ENCODE peak calls at places on chromosomes 5 and 9, in seven cellular contexts. V, J, K, C, B, S and P are unnamed samples.

GRCh38 chr5:176527246-176528222 is 9.7 kb downstream of the RNF44 start:
- DNase-seq in V (no peak), J (no peak), K (no peak), C (no peak), B (no peak), S (no peak), P (no peak)

GRCh38 chr5:159777049-159777448 is 139.2 kb upstream of the ADRA1B start:
- DNase-seq in V (no peak), J (no peak), K (peak; percentile 48), C (no peak), B (no peak), S (no peak), P (no peak)

GRCh38 chr9:127762111-127762676 is 16.3 kb downstream of the SH2D3C start:
- DNase-seq in V (no peak), J (no peak), K (no peak), C (no peak), B (no peak), S (no peak), P (no peak)

GRCh38 chr9:114034663-114035062 is 43.4 kb downstream of the AMBP start:
- DNase-seq in V (no peak), J (no peak), K (no peak), C (no peak), B (no peak), S (no peak), P (no peak)

GRCh38 chr9:18786196-18786595 is 246.8 kb downstream of the SAXO1 start:
- DNase-seq in V (no peak), J (no peak), K (no peak), C (no peak), B (no peak), S (no peak), P (no peak)

GRCh38 chr5:163682226-163682625 is 176.8 kb downstream of the MAT2B start:
- DNase-seq in V (no peak), J (no peak), K (no peak), C (no peak), B (no peak), S (no peak), P (no peak)

GRCh38 chr9:116072046-116072445 is 81.5 kb upstream of the PAPPA start:
- DNase-seq in V (no peak), J (no peak), K (no peak), C (no peak), B (no peak), S (no peak), P (no peak)

GRCh38 chr5:57505640-57506039 is 23.0 kb upstream of the ACTBL2 start:
- DNase-seq in V (no peak), J (no peak), K (no peak), C (no peak), B (no peak), S (no peak), P (no peak)

GRCh38 chr9:104386425-104387069 is 117.5 kb upstream of the OR13F1 start:
- DNase-seq in V (peak; percentile 30), J (peak; percentile 54), K (no peak), C (peak; percentile 12), B (peak; percentile 29), S (no peak), P (peak; percentile 25)

GRCh38 chr5:179880848-179881590 is 22.4 kb upstream of the MRNIP start:
- DNase-seq in V (no peak), J (no peak), K (no peak), C (no peak), B (no peak), S (no peak), P (no peak)

GRCh38 chr9:112332272-112332671 is 1.1 kb downstream of the PTBP3 start:
- DNase-seq in V (no peak), J (no peak), K (no peak), C (no peak), B (no peak), S (no peak), P (no peak)

GRCh38 chr5:73796164-73797141 is 170.5 kb downstream of the ARHGEF28 start:
- DNase-seq in V (no peak), J (no peak), K (peak; percentile 55), C (peak; percentile 91), B (no peak), S (peak; percentile 9), P (no peak)

GRCh38 chr5:129963359-129963758 is 59.1 kb downstream of the CHSY3 start:
- DNase-seq in V (no peak), J (no peak), K (peak; percentile 93), C (no peak), B (no peak), S (no peak), P (no peak)

GRCh38 chr5:1799110-1799601 is 481 bp downstream of the MRPL36 start:
- DNase-seq in V (peak; percentile 25), J (peak; percentile 63), K (no peak), C (no peak), B (no peak), S (no peak), P (no peak)

GRCh38 chr5:111774525-111774924 is 17.5 kb upstream of the NREP start:
- DNase-seq in V (no peak), J (peak; percentile 74), K (no peak), C (no peak), B (no peak), S (no peak), P (no peak)

GRCh38 chr5:173691931-173692330 is 75.5 kb upstream of the BOD1 start:
- DNase-seq in V (no peak), J (no peak), K (no peak), C (no peak), B (no peak), S (no peak), P (no peak)

GRCh38 chr9:110638381-110638954 is 30.1 kb upstream of the MUSK start:
- DNase-seq in V (no peak), J (no peak), K (no peak), C (peak; percentile 36), B (peak; percentile 23), S (no peak), P (no peak)

GRCh38 chr9:42852133-42852532 is 668.7 kb downstream of the SPATA31A6 start:
- DNase-seq in V (no peak), J (peak; percentile 62), K (no peak), C (no peak), B (no peak), S (no peak), P (no peak)

GRCh38 chr5:102223542-102224444 is 72.3 kb downstream of the SLCO4C1 start:
- DNase-seq in V (peak; percentile 14), J (peak; percentile 64), K (no peak), C (peak; percentile 20), B (peak; percentile 4), S (no peak), P (peak; percentile 22)